ENCODE peak calls at places on chromosome 3, in six cellular contexts. One of them, this sample, is unnamed.
A peak's percentile ranks its signal among the peaks of the same experiment; 100 is the strongest.

GRCh38 chr3:101784850-101785613 is 6.0 kb downstream of the NXPE3 start:
- DNase-seq in cardiac fibroblast: no peak
- DNase-seq in dorsolateral prefrontal cortex: no peak
- DNase-seq in brain microvascular endothelial cell: no peak
- DNase-seq in choroid plexus epithelial cell: no peak
- DNase-seq in stomach: no peak
- DNase-seq in this sample: no peak

GRCh38 chr3:115999001-115999400 is 375.7 kb downstream of the GAP43 start:
- DNase-seq in cardiac fibroblast: no peak
- DNase-seq in dorsolateral prefrontal cortex: peak; percentile 49
- DNase-seq in brain microvascular endothelial cell: no peak
- DNase-seq in choroid plexus epithelial cell: no peak
- DNase-seq in stomach: no peak
- DNase-seq in this sample: no peak

GRCh38 chr3:123751478-123751877 is 132.7 kb downstream of the MYLK start:
- DNase-seq in cardiac fibroblast: no peak
- DNase-seq in dorsolateral prefrontal cortex: no peak
- DNase-seq in brain microvascular endothelial cell: no peak
- DNase-seq in choroid plexus epithelial cell: no peak
- DNase-seq in stomach: no peak
- DNase-seq in this sample: no peak

GRCh38 chr3:136184703-136185102 is 11.4 kb downstream of the MSL2 start:
- DNase-seq in cardiac fibroblast: peak; percentile 28
- DNase-seq in dorsolateral prefrontal cortex: no peak
- DNase-seq in brain microvascular endothelial cell: no peak
- DNase-seq in choroid plexus epithelial cell: no peak
- DNase-seq in stomach: no peak
- DNase-seq in this sample: no peak

GRCh38 chr3:52310861-52311566 is 5.1 kb upstream of the DNAH1 start:
- DNase-seq in cardiac fibroblast: no peak
- DNase-seq in dorsolateral prefrontal cortex: no peak
- DNase-seq in brain microvascular endothelial cell: peak; percentile 44
- DNase-seq in choroid plexus epithelial cell: peak; percentile 52
- DNase-seq in stomach: no peak
- DNase-seq in this sample: no peak

GRCh38 chr3:178048768-178049167 is 487.5 kb upstream of the KCNMB2 start:
- DNase-seq in cardiac fibroblast: no peak
- DNase-seq in dorsolateral prefrontal cortex: no peak
- DNase-seq in brain microvascular endothelial cell: no peak
- DNase-seq in choroid plexus epithelial cell: peak; percentile 74
- DNase-seq in stomach: no peak
- DNase-seq in this sample: no peak

GRCh38 chr3:48428088-48428862 is 1.6 kb downstream of the PLXNB1 start:
- DNase-seq in cardiac fibroblast: no peak
- DNase-seq in dorsolateral prefrontal cortex: no peak
- DNase-seq in brain microvascular endothelial cell: no peak
- DNase-seq in choroid plexus epithelial cell: no peak
- DNase-seq in stomach: peak; percentile 64
- DNase-seq in this sample: no peak

GRCh38 chr3:1717524-1717923 is 381.1 kb upstream of the CNTN4 start:
- DNase-seq in cardiac fibroblast: no peak
- DNase-seq in dorsolateral prefrontal cortex: no peak
- DNase-seq in brain microvascular endothelial cell: no peak
- DNase-seq in choroid plexus epithelial cell: no peak
- DNase-seq in stomach: no peak
- DNase-seq in this sample: no peak

GRCh38 chr3:56915969-56916586 is 114.3 kb upstream of the ARHGEF3 start:
- DNase-seq in cardiac fibroblast: no peak
- DNase-seq in dorsolateral prefrontal cortex: no peak
- DNase-seq in brain microvascular endothelial cell: no peak
- DNase-seq in choroid plexus epithelial cell: no peak
- DNase-seq in stomach: peak; percentile 37
- DNase-seq in this sample: no peak

GRCh38 chr3:63050548-63050947 is 175.3 kb upstream of the CADPS start:
- DNase-seq in cardiac fibroblast: peak; percentile 36
- DNase-seq in dorsolateral prefrontal cortex: no peak
- DNase-seq in brain microvascular endothelial cell: no peak
- DNase-seq in choroid plexus epithelial cell: no peak
- DNase-seq in stomach: no peak
- DNase-seq in this sample: no peak

GRCh38 chr3:45967724-45968123 is 24.5 kb downstream of the CXCR6 start:
- DNase-seq in cardiac fibroblast: no peak
- DNase-seq in dorsolateral prefrontal cortex: no peak
- DNase-seq in brain microvascular endothelial cell: no peak
- DNase-seq in choroid plexus epithelial cell: no peak
- DNase-seq in stomach: peak; percentile 53
- DNase-seq in this sample: no peak

GRCh38 chr3:133448478-133449122 is 48.7 kb downstream of the BFSP2 start:
- DNase-seq in cardiac fibroblast: no peak
- DNase-seq in dorsolateral prefrontal cortex: no peak
- DNase-seq in brain microvascular endothelial cell: no peak
- DNase-seq in choroid plexus epithelial cell: peak; percentile 38
- DNase-seq in stomach: no peak
- DNase-seq in this sample: no peak

GRCh38 chr3:53100818-53101466 is 29.3 kb downstream of the RFT1 start:
- DNase-seq in cardiac fibroblast: no peak
- DNase-seq in dorsolateral prefrontal cortex: no peak
- DNase-seq in brain microvascular endothelial cell: no peak
- DNase-seq in choroid plexus epithelial cell: no peak
- DNase-seq in stomach: no peak
- DNase-seq in this sample: no peak

GRCh38 chr3:153158184-153158583 is 3.8 kb upstream of the RAP2B start:
- DNase-seq in cardiac fibroblast: no peak
- DNase-seq in dorsolateral prefrontal cortex: no peak
- DNase-seq in brain microvascular endothelial cell: no peak
- DNase-seq in choroid plexus epithelial cell: no peak
- DNase-seq in stomach: no peak
- DNase-seq in this sample: no peak

GRCh38 chr3:157816296-157816695 is 289.9 kb downstream of the SHOX2 start:
- DNase-seq in cardiac fibroblast: no peak
- DNase-seq in dorsolateral prefrontal cortex: no peak
- DNase-seq in brain microvascular endothelial cell: no peak
- DNase-seq in choroid plexus epithelial cell: no peak
- DNase-seq in stomach: no peak
- DNase-seq in this sample: no peak

GRCh38 chr3:94462931-94463330 is 400.1 kb downstream of the NSUN3 start:
- DNase-seq in cardiac fibroblast: no peak
- DNase-seq in dorsolateral prefrontal cortex: no peak
- DNase-seq in brain microvascular endothelial cell: no peak
- DNase-seq in choroid plexus epithelial cell: no peak
- DNase-seq in stomach: no peak
- DNase-seq in this sample: no peak

GRCh38 chr3:63847718-63848450 is 15.7 kb downstream of the THOC7 start:
- DNase-seq in cardiac fibroblast: no peak
- DNase-seq in dorsolateral prefrontal cortex: no peak
- DNase-seq in brain microvascular endothelial cell: no peak
- DNase-seq in choroid plexus epithelial cell: no peak
- DNase-seq in stomach: no peak
- DNase-seq in this sample: peak; percentile 37

GRCh38 chr3:39254806-39255449 is 24.9 kb downstream of the CX3CR1 start:
- DNase-seq in cardiac fibroblast: peak; percentile 39
- DNase-seq in dorsolateral prefrontal cortex: no peak
- DNase-seq in brain microvascular endothelial cell: no peak
- DNase-seq in choroid plexus epithelial cell: peak; percentile 6
- DNase-seq in stomach: no peak
- DNase-seq in this sample: no peak

GRCh38 chr3:23575697-23576096 is 230.1 kb upstream of the UBE2E1 start:
- DNase-seq in cardiac fibroblast: peak; percentile 71
- DNase-seq in dorsolateral prefrontal cortex: no peak
- DNase-seq in brain microvascular endothelial cell: peak; percentile 18
- DNase-seq in choroid plexus epithelial cell: peak; percentile 73
- DNase-seq in stomach: no peak
- DNase-seq in this sample: peak; percentile 53

GRCh38 chr3:43620953-43621405 is 832 bp downstream of the ANO10 start:
- DNase-seq in cardiac fibroblast: peak; percentile 44
- DNase-seq in dorsolateral prefrontal cortex: no peak
- DNase-seq in brain microvascular endothelial cell: peak; percentile 20
- DNase-seq in choroid plexus epithelial cell: peak; percentile 38
- DNase-seq in stomach: no peak
- DNase-seq in this sample: peak; percentile 36

DNA sequence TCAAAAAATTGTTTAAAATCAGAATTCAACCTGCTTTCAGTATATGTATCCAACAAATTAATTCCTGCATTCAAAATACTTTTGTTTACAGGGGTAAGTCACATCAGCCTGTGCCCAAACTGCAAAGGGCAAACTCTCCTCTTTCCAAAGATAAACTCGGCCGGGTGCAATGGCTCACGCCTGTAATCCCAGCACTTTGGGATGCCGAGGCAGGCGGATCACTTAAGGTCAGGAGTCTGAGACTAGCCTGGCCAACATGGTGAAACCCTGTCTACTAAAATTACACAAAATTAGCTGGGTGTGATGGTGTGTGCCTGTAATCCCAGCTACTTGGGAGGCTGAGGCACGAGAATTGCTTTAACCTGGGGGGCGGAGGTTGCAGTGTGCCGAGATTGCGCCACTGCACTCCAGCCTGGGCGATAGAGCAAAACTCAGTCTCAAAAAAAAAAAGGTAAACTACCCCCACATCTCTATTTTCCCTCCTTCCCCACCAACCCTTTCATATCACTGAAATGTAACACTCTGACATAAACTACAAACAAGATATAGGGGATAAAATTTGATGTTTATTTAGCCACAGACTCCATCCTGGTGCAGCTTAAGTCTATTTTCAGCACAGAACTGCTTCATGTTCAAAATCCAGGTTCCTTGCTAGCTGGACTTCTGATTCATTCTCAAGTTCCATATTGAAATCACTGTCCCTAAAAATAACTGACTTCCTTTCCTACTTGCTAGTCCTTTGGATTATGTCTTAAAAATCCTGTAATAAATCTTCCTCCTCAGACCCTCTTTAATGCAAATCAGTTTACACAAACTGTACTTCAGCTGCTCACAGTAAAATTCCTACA is 15.4 kb downstream of the UBP1 start:
- DNase-seq in cardiac fibroblast: no peak
- DNase-seq in dorsolateral prefrontal cortex: no peak
- DNase-seq in brain microvascular endothelial cell: no peak
- DNase-seq in choroid plexus epithelial cell: no peak
- DNase-seq in stomach: no peak
- DNase-seq in this sample: no peak
- H3K4me3 ChIP-seq in cardiac fibroblast: no peak overlapping the region
- H3K4me3 ChIP-seq in dorsolateral prefrontal cortex: no peak overlapping the region
- H3K4me3 ChIP-seq in brain microvascular endothelial cell: no peak overlapping the region
- H3K4me3 ChIP-seq in choroid plexus epithelial cell: no peak overlapping the region
- H3K4me3 ChIP-seq in stomach: no peak overlapping the region
- H3K4me3 ChIP-seq in this sample: no peak overlapping the region

GRCh38 chr3:59456852-59457485 is 407.1 kb upstream of the CFAP20DC start:
- DNase-seq in cardiac fibroblast: no peak
- DNase-seq in dorsolateral prefrontal cortex: no peak
- DNase-seq in brain microvascular endothelial cell: no peak
- DNase-seq in choroid plexus epithelial cell: no peak
- DNase-seq in stomach: no peak
- DNase-seq in this sample: peak; percentile 15

GRCh38 chr3:59451800-59452741 is 402.2 kb upstream of the CFAP20DC start:
- DNase-seq in cardiac fibroblast: no peak
- DNase-seq in dorsolateral prefrontal cortex: no peak
- DNase-seq in brain microvascular endothelial cell: no peak
- DNase-seq in choroid plexus epithelial cell: no peak
- DNase-seq in stomach: no peak
- DNase-seq in this sample: peak; percentile 41

GRCh38 chr3:59446775-59447465 is 397.1 kb upstream of the CFAP20DC start:
- DNase-seq in cardiac fibroblast: no peak
- DNase-seq in dorsolateral prefrontal cortex: no peak
- DNase-seq in brain microvascular endothelial cell: no peak
- DNase-seq in choroid plexus epithelial cell: no peak
- DNase-seq in stomach: no peak
- DNase-seq in this sample: peak; percentile 36

DNA sequence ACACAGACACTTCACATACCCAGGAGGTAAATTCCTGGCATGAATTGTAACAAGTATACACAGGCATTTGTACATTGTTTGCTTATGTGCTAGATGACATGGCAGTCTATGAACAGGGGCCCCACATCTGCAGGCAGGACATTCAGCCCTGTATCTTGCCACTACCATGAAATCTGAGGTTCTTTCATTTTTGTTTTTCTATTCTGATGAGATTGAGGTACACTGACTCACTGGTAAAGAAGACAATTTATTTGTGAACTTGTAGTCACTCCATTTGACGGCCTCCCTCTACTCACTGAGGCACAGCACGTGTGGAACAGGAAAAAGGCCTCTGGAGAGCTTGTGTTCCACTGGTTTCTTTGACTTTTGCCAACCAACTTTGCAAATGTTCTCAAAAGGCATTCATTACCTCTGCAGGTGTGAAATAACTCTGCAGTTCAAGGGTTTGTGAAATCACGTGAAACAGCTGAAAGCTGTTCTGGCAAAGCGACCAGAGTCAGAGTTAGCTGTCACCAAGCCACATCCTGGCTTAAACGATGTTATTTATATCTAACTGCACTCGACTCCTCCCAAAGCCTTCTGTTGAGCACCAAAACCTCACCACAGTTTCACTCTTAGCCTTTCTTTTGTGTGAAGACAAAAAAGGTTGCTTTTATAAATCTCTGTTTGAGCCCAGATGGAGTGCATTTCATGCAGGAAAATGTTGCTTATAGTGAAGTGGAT is 401.4 kb upstream of the CFAP20DC start:
- DNase-seq in cardiac fibroblast: no peak
- DNase-seq in dorsolateral prefrontal cortex: no peak
- DNase-seq in brain microvascular endothelial cell: no peak
- DNase-seq in choroid plexus epithelial cell: no peak
- DNase-seq in stomach: no peak
- DNase-seq in this sample: peak; percentile 90
- H3K4me3 ChIP-seq in cardiac fibroblast: no peak overlapping the region
- H3K4me3 ChIP-seq in dorsolateral prefrontal cortex: no peak overlapping the region
- H3K4me3 ChIP-seq in brain microvascular endothelial cell: no peak overlapping the region
- H3K4me3 ChIP-seq in choroid plexus epithelial cell: no peak overlapping the region
- H3K4me3 ChIP-seq in stomach: no peak overlapping the region
- H3K4me3 ChIP-seq in this sample: no peak overlapping the region

GRCh38 chr3:117997201-117998049 is 1037.2 kb downstream of the IGSF11 start:
- DNase-seq in cardiac fibroblast: peak; percentile 80
- DNase-seq in dorsolateral prefrontal cortex: peak; percentile 88
- DNase-seq in brain microvascular endothelial cell: peak; percentile 59
- DNase-seq in choroid plexus epithelial cell: peak; percentile 87
- DNase-seq in stomach: peak; percentile 75
- DNase-seq in this sample: peak; percentile 78
- H3K4me3 ChIP-seq in cardiac fibroblast: peak overlapping the region; percentile 50
- H3K4me3 ChIP-seq in dorsolateral prefrontal cortex: peak overlapping the region; percentile 78
- H3K4me3 ChIP-seq in brain microvascular endothelial cell: peak overlapping the region; percentile 54
- H3K4me3 ChIP-seq in choroid plexus epithelial cell: peak overlapping the region; percentile 55
- H3K4me3 ChIP-seq in stomach: peak overlapping the region; percentile 62
- H3K4me3 ChIP-seq in this sample: peak overlapping the region; percentile 46

GRCh38 chr3:130607553-130608154 is 90.7 kb downstream of the COL6A6 start:
- DNase-seq in cardiac fibroblast: no peak
- DNase-seq in dorsolateral prefrontal cortex: no peak
- DNase-seq in brain microvascular endothelial cell: no peak
- DNase-seq in choroid plexus epithelial cell: no peak
- DNase-seq in stomach: no peak
- DNase-seq in this sample: no peak

GRCh38 chr3:130604806-130605205 is 87.8 kb downstream of the COL6A6 start:
- DNase-seq in cardiac fibroblast: no peak
- DNase-seq in dorsolateral prefrontal cortex: no peak
- DNase-seq in brain microvascular endothelial cell: no peak
- DNase-seq in choroid plexus epithelial cell: no peak
- DNase-seq in stomach: no peak
- DNase-seq in this sample: no peak

DNA sequence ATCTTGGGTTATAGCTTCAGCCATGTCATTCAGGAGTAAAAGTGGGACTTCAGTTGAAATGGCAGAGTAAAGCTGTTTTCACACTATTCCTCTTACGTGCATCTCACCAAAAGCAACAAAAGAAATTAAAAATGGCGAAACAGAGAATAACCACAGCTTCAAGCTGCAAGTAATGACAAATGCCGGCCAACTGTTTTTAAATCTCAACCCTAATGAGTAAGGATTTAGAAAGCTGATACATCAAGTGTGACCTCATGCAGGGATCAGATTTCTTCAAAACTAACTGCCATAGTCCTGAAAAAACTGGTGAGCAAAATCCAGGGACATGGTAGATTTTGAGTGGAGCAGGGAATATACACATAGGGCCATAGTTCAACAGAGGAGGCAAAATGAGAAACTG is 84.7 kb downstream of the COL6A6 start:
- DNase-seq in cardiac fibroblast: no peak
- DNase-seq in dorsolateral prefrontal cortex: no peak
- DNase-seq in brain microvascular endothelial cell: no peak
- DNase-seq in choroid plexus epithelial cell: peak; percentile 12
- DNase-seq in stomach: no peak
- DNase-seq in this sample: peak; percentile 51
- H3K4me3 ChIP-seq in cardiac fibroblast: no peak overlapping the region
- H3K4me3 ChIP-seq in dorsolateral prefrontal cortex: no peak overlapping the region
- H3K4me3 ChIP-seq in brain microvascular endothelial cell: no peak overlapping the region
- H3K4me3 ChIP-seq in choroid plexus epithelial cell: no peak overlapping the region
- H3K4me3 ChIP-seq in stomach: no peak overlapping the region
- H3K4me3 ChIP-seq in this sample: no peak overlapping the region

This sample was measured in epithelial cell of esophagus.